ENCODE peak calls at places on chromosomes 13 and 19, in four cellular contexts. Q, A, Y and R are unnamed samples. For H3K79me1, the result is how much of the 10 kb centered on the place peaks cover.

GRCh38 chr19:7772752-7773291 is 9.8 kb downstream of the CLEC4M start:
- DNase-seq in Q (no peak), A (no peak), Y (no peak), R (peak)

GRCh38 chr13:26954981-26955380 is 194.4 kb upstream of the GPR12 start:
- DNase-seq in Q (no peak), A (no peak), Y (no peak), R (no peak)

GRCh38 chr19:51098366-51099069 is 9.7 kb downstream of the CTU1 start:
- DNase-seq in Q (no peak), A (no peak), Y (no peak), R (no peak)

GRCh38 chr13:78875792-78876580 is 217.0 kb upstream of the OBI1 start:
- DNase-seq in Q (peak), A (no peak), Y (peak), R (peak)

GRCh38 chr19:13207237-13208130 is 57.3 kb downstream of the IER2 start:
- DNase-seq in Q (peak), A (no peak), Y (peak), R (no peak)

GRCh38 chr13:79384022-79384610 is 21.9 kb downstream of the RBM26 start:
- DNase-seq in Q (no peak), A (no peak), Y (no peak), R (no peak)

GRCh38 chr13:99018418-99019180 is 40.7 kb upstream of the DOCK9 start:
- DNase-seq in Q (no peak), A (peak), Y (no peak), R (no peak)

GRCh38 chr13:35468195-35468594 is 8.3 kb downstream of the MAB21L1 start:
- DNase-seq in Q (no peak), A (no peak), Y (no peak), R (no peak)

GRCh38 chr19:45376045-45376724 is 5.8 kb upstream of the ERCC2 start:
- DNase-seq in Q (peak), A (peak), Y (peak), R (peak)

GRCh38 chr13:45713106-45713690 is 11.1 kb downstream of the CBY2 start:
- DNase-seq in Q (no peak), A (no peak), Y (no peak), R (no peak)

GRCh38 chr19:6058411-6059201 is 51.7 kb downstream of the RFX2 start:
- DNase-seq in Q (no peak), A (no peak), Y (no peak), R (no peak)
- H3K9ac ChIP-seq in Q (no peak), A (no peak), Y (no peak), R (no peak)

GRCh38 chr19:46728693-46729339 is 11.9 kb upstream of the PRKD2 start:
- DNase-seq in Q (peak), A (peak), Y (peak), R (peak)

GRCh38 chr19:46730595-46730994 is 13.7 kb upstream of the PRKD2 start:
- DNase-seq in Q (no peak), A (no peak), Y (no peak), R (no peak)

GRCh38 chr19:46729696-46730095 is 12.8 kb upstream of the PRKD2 start:
- DNase-seq in Q (no peak), A (no peak), Y (no peak), R (no peak)

GRCh38 chr19:46731007-46731501 is 14.1 kb upstream of the PRKD2 start:
- DNase-seq in Q (no peak), A (peak), Y (no peak), R (peak)

DNA sequence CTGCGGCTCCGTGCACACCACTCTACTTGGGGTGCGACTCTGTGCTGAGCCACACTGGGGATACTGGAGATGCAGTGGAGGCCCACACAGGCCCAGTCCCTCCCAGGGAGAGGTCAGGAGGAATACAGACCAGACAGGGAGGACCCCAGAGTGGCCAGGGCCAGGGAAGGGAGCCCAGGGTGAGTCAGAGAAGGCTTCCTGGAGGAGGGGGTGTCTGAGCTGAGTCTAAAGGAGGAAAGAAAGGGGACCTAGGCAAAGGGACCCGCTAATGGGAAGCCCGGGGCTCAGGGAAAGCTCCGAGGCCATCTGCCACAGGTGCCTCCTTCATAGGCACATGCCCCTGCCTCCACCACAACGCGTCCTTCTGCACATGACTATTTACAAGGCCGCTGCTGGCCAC is 13.3 kb upstream of the PRKD2 start:
- DNase-seq in Q (no peak), A (no peak), Y (no peak), R (no peak)
- H3K79me1 ChIP-seq in Q (under half), A (half or more), Y (under half), R (under half)

GRCh38 chr19:55947532-55947931 is at the start of gene NLRP8:
- DNase-seq in Q (no peak), A (no peak), Y (no peak), R (no peak)
- H4K5ac ChIP-seq in Q (no peak), A (no peak), Y (no peak), R (no peak)

DNA sequence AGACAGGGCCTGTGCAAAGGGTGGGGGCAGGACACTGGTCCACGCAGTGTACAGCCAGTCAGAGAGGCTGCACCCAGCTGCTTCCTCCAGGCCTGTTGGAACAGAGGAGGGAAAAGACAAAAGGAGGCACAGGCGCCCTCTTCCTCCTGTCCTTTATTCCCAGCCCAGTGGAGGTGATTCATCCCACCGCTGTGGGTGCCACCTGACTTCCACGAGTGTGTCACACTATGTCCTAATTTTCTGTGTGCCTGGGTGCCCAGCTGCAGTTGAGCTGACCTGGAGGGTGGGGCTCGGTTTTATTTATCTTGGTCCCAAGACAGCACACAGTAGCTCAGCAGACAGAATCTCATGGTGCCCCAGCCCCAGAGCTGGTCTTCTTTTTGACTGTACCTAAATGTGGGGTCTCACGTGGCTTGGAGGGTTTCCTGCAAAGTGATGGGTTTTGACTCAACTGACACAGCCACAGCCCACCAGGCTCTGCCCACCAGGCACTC is 9.0 kb downstream of the EPS15L1 start:
- DNase-seq in Q (no peak), A (peak), Y (no peak), R (no peak)
- H3K9ac ChIP-seq in Q (no peak), A (no peak), Y (no peak), R (no peak)

DNA sequence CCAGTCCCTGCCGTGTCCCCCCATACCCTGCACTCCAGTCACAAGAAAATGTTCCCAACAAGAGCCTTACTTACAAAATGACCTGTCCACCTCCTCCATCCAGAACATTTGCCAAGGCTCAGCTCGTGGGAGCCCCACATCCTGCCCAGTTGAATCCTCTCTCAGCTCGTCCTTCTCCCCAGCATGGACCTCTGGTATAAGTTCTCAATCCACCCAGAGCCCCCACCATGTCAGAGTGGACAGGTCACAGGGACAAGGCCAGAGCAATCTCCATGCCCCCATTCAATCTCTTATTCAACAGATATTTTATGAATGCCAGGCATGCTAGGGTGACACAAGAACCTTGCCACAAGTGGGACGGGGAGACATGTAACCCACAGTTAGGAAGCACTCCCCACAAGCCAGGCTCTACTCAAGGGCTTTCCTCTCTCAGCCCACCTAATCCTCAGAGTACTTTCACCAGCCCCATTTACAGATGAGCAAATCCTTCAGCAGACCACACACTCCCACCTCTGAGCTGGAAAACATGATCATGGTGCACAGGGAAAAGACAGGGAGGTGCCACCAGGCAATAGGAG is 15.1 kb downstream of the DEDD2 start:
- DNase-seq in Q (no peak), A (no peak), Y (no peak), R (no peak)
- H3K79me1 ChIP-seq in Q (under half), A (half or more), Y (under half), R (under half)